ENCODE peak calls at places on chromosomes 4 and X, in four cellular contexts. One of them, this sample, is unnamed.

GRCh38 chr4:103754844-103755243 is 35.1 kb upstream of the TACR3 start:
- DNase-seq in stimulated activated naive CD4-positive, alpha-beta T cell treated with Interleukin-2 at 50 U/mL for 16 hours: no peak
- DNase-seq in uterus: no peak
- DNase-seq in CD8-positive, alpha-beta T cell: no peak
- DNase-seq in this sample: peak

GRCh38 chr4:70927502-70928139 is 25.5 kb downstream of the MOB1B start:
- DNase-seq in stimulated activated naive CD4-positive, alpha-beta T cell treated with Interleukin-2 at 50 U/mL for 16 hours: no peak
- DNase-seq in uterus: no peak
- DNase-seq in CD8-positive, alpha-beta T cell: peak
- DNase-seq in this sample: no peak

GRCh38 chrX:122219735-122220134 is 964.3 kb upstream of the GRIA3 start:
- DNase-seq in stimulated activated naive CD4-positive, alpha-beta T cell treated with Interleukin-2 at 50 U/mL for 16 hours: no peak
- DNase-seq in uterus: no peak
- DNase-seq in CD8-positive, alpha-beta T cell: no peak
- DNase-seq in this sample: peak

GRCh38 chr4:48194986-48195773 is 61.1 kb upstream of the TXK start:
- DNase-seq in stimulated activated naive CD4-positive, alpha-beta T cell treated with Interleukin-2 at 50 U/mL for 16 hours: no peak
- DNase-seq in uterus: no peak
- DNase-seq in CD8-positive, alpha-beta T cell: no peak
- DNase-seq in this sample: peak

GRCh38 chr4:10343656-10344055 is 113.6 kb downstream of the ZNF518B start:
- DNase-seq in stimulated activated naive CD4-positive, alpha-beta T cell treated with Interleukin-2 at 50 U/mL for 16 hours: no peak
- DNase-seq in uterus: no peak
- DNase-seq in CD8-positive, alpha-beta T cell: no peak
- DNase-seq in this sample: no peak

GRCh38 chrX:8042304-8042703 is 115.1 kb upstream of the PNPLA4 start:
- DNase-seq in stimulated activated naive CD4-positive, alpha-beta T cell treated with Interleukin-2 at 50 U/mL for 16 hours: no peak
- DNase-seq in uterus: no peak
- DNase-seq in CD8-positive, alpha-beta T cell: no peak
- DNase-seq in this sample: peak

GRCh38 chrX:67346667-67347066 is 197.2 kb upstream of the AR start:
- DNase-seq in stimulated activated naive CD4-positive, alpha-beta T cell treated with Interleukin-2 at 50 U/mL for 16 hours: no peak
- DNase-seq in uterus: no peak
- DNase-seq in CD8-positive, alpha-beta T cell: no peak
- DNase-seq in this sample: no peak

GRCh38 chr4:102438396-102438795 is 62.8 kb upstream of the NFKB1 start:
- DNase-seq in stimulated activated naive CD4-positive, alpha-beta T cell treated with Interleukin-2 at 50 U/mL for 16 hours: no peak
- DNase-seq in uterus: no peak
- DNase-seq in CD8-positive, alpha-beta T cell: no peak
- DNase-seq in this sample: peak

GRCh38 chr4:146229406-146229805 is 15.1 kb downstream of the REELD1 start:
- DNase-seq in stimulated activated naive CD4-positive, alpha-beta T cell treated with Interleukin-2 at 50 U/mL for 16 hours: no peak
- DNase-seq in uterus: no peak
- DNase-seq in CD8-positive, alpha-beta T cell: no peak
- DNase-seq in this sample: no peak

GRCh38 chr4:70666369-70666768 is at the start of gene JCHAIN:
- DNase-seq in stimulated activated naive CD4-positive, alpha-beta T cell treated with Interleukin-2 at 50 U/mL for 16 hours: no peak
- DNase-seq in uterus: no peak
- DNase-seq in CD8-positive, alpha-beta T cell: no peak
- DNase-seq in this sample: peak